ENCODE peak calls at places on chromosomes 2 and 18, in six cellular contexts. One of them, this sample, is unnamed.

GRCh38 chr18:43735570-43735969 is 458.3 kb upstream of the SYT4 start:
- DNase-seq in naive thymus-derived CD4-positive, alpha-beta T cell: no peak
- DNase-seq in PC-9: no peak
- DNase-seq in uterus: no peak
- DNase-seq in caudate nucleus: no peak
- DNase-seq in SJSA1: no peak
- DNase-seq in this sample: no peak

GRCh38 chr18:22337311-22337710 is 80.4 kb downstream of the CTAGE1 start:
- DNase-seq in naive thymus-derived CD4-positive, alpha-beta T cell: no peak
- DNase-seq in SJSA1: no peak
- DNase-seq in PC-9: no peak
- DNase-seq in caudate nucleus: no peak
- DNase-seq in uterus: peak; percentile 55
- DNase-seq in this sample: no peak

GRCh38 chr18:77560334-77560970 is 310.8 kb downstream of the GALR1 start:
- DNase-seq in naive thymus-derived CD4-positive, alpha-beta T cell: no peak
- DNase-seq in SJSA1: peak; percentile 79
- DNase-seq in PC-9: no peak
- DNase-seq in caudate nucleus: no peak
- DNase-seq in uterus: no peak
- DNase-seq in this sample: no peak

GRCh38 chr18:79139206-79139605 is 70.0 kb downstream of the ATP9B start:
- DNase-seq in uterus: no peak
- DNase-seq in SJSA1: no peak
- DNase-seq in caudate nucleus: no peak
- DNase-seq in PC-9: no peak
- DNase-seq in naive thymus-derived CD4-positive, alpha-beta T cell: peak; percentile 24
- DNase-seq in this sample: peak; percentile 11

GRCh38 chr2:171811229-171811628 is 82.8 kb downstream of the SLC25A12 start:
- DNase-seq in naive thymus-derived CD4-positive, alpha-beta T cell: peak; percentile 20
- DNase-seq in caudate nucleus: no peak
- DNase-seq in PC-9: no peak
- DNase-seq in SJSA1: no peak
- DNase-seq in uterus: no peak
- DNase-seq in this sample: peak; percentile 3

GRCh38 chr2:170770304-170771048 is at the start of gene ERICH2:
- DNase-seq in SJSA1: peak; percentile 77
- DNase-seq in uterus: peak; percentile 80
- DNase-seq in caudate nucleus: peak; percentile 66
- DNase-seq in PC-9: peak; percentile 82
- DNase-seq in naive thymus-derived CD4-positive, alpha-beta T cell: peak; percentile 53
- DNase-seq in this sample: peak; percentile 48

GRCh38 chr2:107448160-107448559 is 378.5 kb upstream of the RGPD4 start:
- DNase-seq in caudate nucleus: no peak
- DNase-seq in SJSA1: no peak
- DNase-seq in naive thymus-derived CD4-positive, alpha-beta T cell: no peak
- DNase-seq in uterus: no peak
- DNase-seq in PC-9: no peak
- DNase-seq in this sample: no peak

GRCh38 chr18:59665057-59666007 is 31.9 kb downstream of the CCBE1 start:
- DNase-seq in PC-9: no peak
- DNase-seq in naive thymus-derived CD4-positive, alpha-beta T cell: no peak
- DNase-seq in SJSA1: no peak
- DNase-seq in caudate nucleus: no peak
- DNase-seq in uterus: no peak
- DNase-seq in this sample: no peak

GRCh38 chr2:95017836-95018235 is 7.7 kb upstream of the MAL start:
- DNase-seq in naive thymus-derived CD4-positive, alpha-beta T cell: no peak
- DNase-seq in PC-9: no peak
- DNase-seq in caudate nucleus: no peak
- DNase-seq in SJSA1: no peak
- DNase-seq in uterus: no peak
- DNase-seq in this sample: no peak

GRCh38 chr2:9846554-9846953 is 3.3 kb downstream of the TAF1B start:
- DNase-seq in naive thymus-derived CD4-positive, alpha-beta T cell: no peak
- DNase-seq in uterus: no peak
- DNase-seq in caudate nucleus: no peak
- DNase-seq in SJSA1: no peak
- DNase-seq in PC-9: peak; percentile 23
- DNase-seq in this sample: no peak

GRCh38 chr2:23944527-23944926 is 4.3 kb downstream of the UBXN2A start:
- DNase-seq in PC-9: no peak
- DNase-seq in SJSA1: no peak
- DNase-seq in uterus: no peak
- DNase-seq in caudate nucleus: no peak
- DNase-seq in naive thymus-derived CD4-positive, alpha-beta T cell: no peak
- DNase-seq in this sample: no peak

GRCh38 chr2:235990344-235990743 is 177.8 kb downstream of the GBX2 start:
- DNase-seq in naive thymus-derived CD4-positive, alpha-beta T cell: no peak
- DNase-seq in PC-9: no peak
- DNase-seq in uterus: no peak
- DNase-seq in SJSA1: no peak
- DNase-seq in caudate nucleus: no peak
- DNase-seq in this sample: no peak

GRCh38 chr2:162017233-162017632 is 56.8 kb downstream of the DPP4 start:
- DNase-seq in caudate nucleus: no peak
- DNase-seq in uterus: no peak
- DNase-seq in PC-9: no peak
- DNase-seq in SJSA1: no peak
- DNase-seq in naive thymus-derived CD4-positive, alpha-beta T cell: no peak
- DNase-seq in this sample: no peak

GRCh38 chr2:74746480-74746879 is 87.4 kb upstream of the HK2 start:
- DNase-seq in SJSA1: no peak
- DNase-seq in uterus: no peak
- DNase-seq in naive thymus-derived CD4-positive, alpha-beta T cell: no peak
- DNase-seq in PC-9: no peak
- DNase-seq in caudate nucleus: no peak
- DNase-seq in this sample: no peak

GRCh38 chr2:66729391-66729790 is 294.5 kb downstream of the MEIS1 start:
- DNase-seq in uterus: no peak
- DNase-seq in caudate nucleus: no peak
- DNase-seq in PC-9: no peak
- DNase-seq in naive thymus-derived CD4-positive, alpha-beta T cell: no peak
- DNase-seq in SJSA1: no peak
- DNase-seq in this sample: no peak

GRCh38 chr2:59998324-59998723 is 555.1 kb downstream of the BCL11A start:
- DNase-seq in naive thymus-derived CD4-positive, alpha-beta T cell: no peak
- DNase-seq in SJSA1: no peak
- DNase-seq in uterus: no peak
- DNase-seq in caudate nucleus: no peak
- DNase-seq in PC-9: no peak
- DNase-seq in this sample: no peak
- H3K27ac ChIP-seq in naive thymus-derived CD4-positive, alpha-beta T cell: no peak overlapping the region
- H3K27ac ChIP-seq in SJSA1: no peak overlapping the region
- H3K27ac ChIP-seq in uterus: no peak overlapping the region
- H3K27ac ChIP-seq in caudate nucleus: no peak overlapping the region
- H3K27ac ChIP-seq in PC-9: no peak overlapping the region
- H3K27ac ChIP-seq in this sample: no peak overlapping the region

GRCh38 chr2:27381577-27382181 is 1.1 kb upstream of the ZNF513 start:
- DNase-seq in uterus: no peak
- DNase-seq in caudate nucleus: no peak
- DNase-seq in PC-9: no peak
- DNase-seq in naive thymus-derived CD4-positive, alpha-beta T cell: no peak
- DNase-seq in SJSA1: no peak
- DNase-seq in this sample: no peak
- H3K27ac ChIP-seq in uterus: no peak overlapping the region
- H3K27ac ChIP-seq in caudate nucleus: no peak overlapping the region
- H3K27ac ChIP-seq in PC-9: no peak overlapping the region
- H3K27ac ChIP-seq in naive thymus-derived CD4-positive, alpha-beta T cell: peak overlapping the region; percentile 85
- H3K27ac ChIP-seq in SJSA1: no peak overlapping the region
- H3K27ac ChIP-seq in this sample: peak overlapping the region; percentile 78

GRCh38 chr2:237264480-237265219 is 149.3 kb downstream of the COL6A3 start:
- DNase-seq in SJSA1: peak; percentile 84
- DNase-seq in caudate nucleus: no peak
- DNase-seq in PC-9: no peak
- DNase-seq in naive thymus-derived CD4-positive, alpha-beta T cell: no peak
- DNase-seq in uterus: no peak
- DNase-seq in this sample: no peak

GRCh38 chr2:237260032-237260431 is 153.9 kb downstream of the COL6A3 start:
- DNase-seq in uterus: no peak
- DNase-seq in PC-9: no peak
- DNase-seq in naive thymus-derived CD4-positive, alpha-beta T cell: no peak
- DNase-seq in caudate nucleus: no peak
- DNase-seq in SJSA1: no peak
- DNase-seq in this sample: no peak

GRCh38 chr2:237258146-237258545 is 155.8 kb downstream of the COL6A3 start:
- DNase-seq in PC-9: no peak
- DNase-seq in SJSA1: peak; percentile 59
- DNase-seq in uterus: no peak
- DNase-seq in naive thymus-derived CD4-positive, alpha-beta T cell: no peak
- DNase-seq in caudate nucleus: no peak
- DNase-seq in this sample: no peak

GRCh38 chr2:237259201-237259600 is 154.8 kb downstream of the COL6A3 start:
- DNase-seq in PC-9: no peak
- DNase-seq in naive thymus-derived CD4-positive, alpha-beta T cell: no peak
- DNase-seq in uterus: no peak
- DNase-seq in SJSA1: no peak
- DNase-seq in caudate nucleus: no peak
- DNase-seq in this sample: no peak

GRCh38 chr2:237262838-237263771 is 150.9 kb downstream of the COL6A3 start:
- DNase-seq in uterus: no peak
- DNase-seq in naive thymus-derived CD4-positive, alpha-beta T cell: no peak
- DNase-seq in PC-9: no peak
- DNase-seq in caudate nucleus: no peak
- DNase-seq in SJSA1: no peak
- DNase-seq in this sample: no peak
- H3K27ac ChIP-seq in uterus: peak overlapping the region; percentile 16
- H3K27ac ChIP-seq in naive thymus-derived CD4-positive, alpha-beta T cell: no peak overlapping the region
- H3K27ac ChIP-seq in PC-9: no peak overlapping the region
- H3K27ac ChIP-seq in caudate nucleus: no peak overlapping the region
- H3K27ac ChIP-seq in SJSA1: no peak overlapping the region
- H3K27ac ChIP-seq in this sample: no peak overlapping the region

GRCh38 chr2:36358317-36358659 is 2.7 kb downstream of the CRIM1 start:
- DNase-seq in caudate nucleus: no peak
- DNase-seq in uterus: no peak
- DNase-seq in naive thymus-derived CD4-positive, alpha-beta T cell: no peak
- DNase-seq in SJSA1: no peak
- DNase-seq in PC-9: no peak
- DNase-seq in this sample: no peak
- H3K27ac ChIP-seq in caudate nucleus: peak overlapping the region; percentile 73
- H3K27ac ChIP-seq in uterus: peak overlapping the region; percentile 93
- H3K27ac ChIP-seq in naive thymus-derived CD4-positive, alpha-beta T cell: no peak overlapping the region
- H3K27ac ChIP-seq in SJSA1: peak overlapping the region; percentile 79
- H3K27ac ChIP-seq in PC-9: peak overlapping the region; percentile 60
- H3K27ac ChIP-seq in this sample: no peak overlapping the region

DNA sequence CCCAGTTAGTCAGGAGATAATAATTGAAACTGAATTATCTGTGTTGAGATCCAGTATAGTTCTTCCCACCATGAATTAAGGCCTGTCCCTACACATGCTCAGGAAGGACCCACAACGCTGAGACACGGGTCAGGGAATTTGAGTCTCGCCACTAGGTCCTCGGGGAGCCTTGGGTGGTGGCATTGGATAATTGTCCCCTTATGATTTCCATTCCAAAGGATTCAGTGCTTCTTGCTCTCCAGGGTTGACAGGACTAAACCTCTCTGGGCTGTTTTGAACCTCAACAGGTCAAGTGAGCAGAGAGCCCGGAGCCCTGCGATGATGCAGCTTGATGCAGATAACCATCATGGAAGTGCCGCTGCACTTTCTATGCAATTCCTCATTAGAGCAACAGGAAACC is 253.7 kb upstream of the PXDN start:
- DNase-seq in naive thymus-derived CD4-positive, alpha-beta T cell: no peak
- DNase-seq in uterus: no peak
- DNase-seq in SJSA1: no peak
- DNase-seq in caudate nucleus: no peak
- DNase-seq in PC-9: no peak
- DNase-seq in this sample: no peak
- H3K27ac ChIP-seq in naive thymus-derived CD4-positive, alpha-beta T cell: no peak overlapping the region
- H3K27ac ChIP-seq in uterus: no peak overlapping the region
- H3K27ac ChIP-seq in SJSA1: no peak overlapping the region
- H3K27ac ChIP-seq in caudate nucleus: no peak overlapping the region
- H3K27ac ChIP-seq in PC-9: no peak overlapping the region
- H3K27ac ChIP-seq in this sample: no peak overlapping the region

GRCh38 chr2:120111193-120111592 is 98.3 kb downstream of the EPB41L5 start:
- DNase-seq in caudate nucleus: no peak
- DNase-seq in PC-9: no peak
- DNase-seq in uterus: no peak
- DNase-seq in naive thymus-derived CD4-positive, alpha-beta T cell: no peak
- DNase-seq in SJSA1: no peak
- DNase-seq in this sample: no peak
- H3K27ac ChIP-seq in caudate nucleus: no peak overlapping the region
- H3K27ac ChIP-seq in PC-9: no peak overlapping the region
- H3K27ac ChIP-seq in uterus: no peak overlapping the region
- H3K27ac ChIP-seq in naive thymus-derived CD4-positive, alpha-beta T cell: no peak overlapping the region
- H3K27ac ChIP-seq in SJSA1: no peak overlapping the region
- H3K27ac ChIP-seq in this sample: no peak overlapping the region

GRCh38 chr18:8121091-8121490 is 488.1 kb upstream of the RAB12 start:
- DNase-seq in naive thymus-derived CD4-positive, alpha-beta T cell: no peak
- DNase-seq in PC-9: no peak
- DNase-seq in uterus: no peak
- DNase-seq in caudate nucleus: no peak
- DNase-seq in SJSA1: no peak
- DNase-seq in this sample: no peak

GRCh38 chr18:8121942-8122480 is 487.2 kb upstream of the RAB12 start:
- DNase-seq in PC-9: peak; percentile 71
- DNase-seq in uterus: no peak
- DNase-seq in naive thymus-derived CD4-positive, alpha-beta T cell: no peak
- DNase-seq in caudate nucleus: no peak
- DNase-seq in SJSA1: peak; percentile 52
- DNase-seq in this sample: no peak

GRCh38 chr18:8116346-8117007 is 492.8 kb upstream of the RAB12 start:
- DNase-seq in naive thymus-derived CD4-positive, alpha-beta T cell: no peak
- DNase-seq in SJSA1: no peak
- DNase-seq in caudate nucleus: no peak
- DNase-seq in uterus: no peak
- DNase-seq in PC-9: peak; percentile 42
- DNase-seq in this sample: no peak

GRCh38 chr18:8114480-8114879 is 494.8 kb upstream of the RAB12 start:
- DNase-seq in caudate nucleus: no peak
- DNase-seq in uterus: no peak
- DNase-seq in PC-9: no peak
- DNase-seq in naive thymus-derived CD4-positive, alpha-beta T cell: no peak
- DNase-seq in SJSA1: no peak
- DNase-seq in this sample: no peak

GRCh38 chr18:8117008-8117376 is 492.2 kb upstream of the RAB12 start:
- DNase-seq in caudate nucleus: no peak
- DNase-seq in PC-9: no peak
- DNase-seq in naive thymus-derived CD4-positive, alpha-beta T cell: no peak
- DNase-seq in SJSA1: no peak
- DNase-seq in uterus: no peak
- DNase-seq in this sample: no peak
- H3K27ac ChIP-seq in caudate nucleus: no peak overlapping the region
- H3K27ac ChIP-seq in PC-9: peak overlapping the region; percentile 90
- H3K27ac ChIP-seq in naive thymus-derived CD4-positive, alpha-beta T cell: no peak overlapping the region
- H3K27ac ChIP-seq in SJSA1: peak overlapping the region; percentile 7
- H3K27ac ChIP-seq in uterus: no peak overlapping the region
- H3K27ac ChIP-seq in this sample: no peak overlapping the region

DNA sequence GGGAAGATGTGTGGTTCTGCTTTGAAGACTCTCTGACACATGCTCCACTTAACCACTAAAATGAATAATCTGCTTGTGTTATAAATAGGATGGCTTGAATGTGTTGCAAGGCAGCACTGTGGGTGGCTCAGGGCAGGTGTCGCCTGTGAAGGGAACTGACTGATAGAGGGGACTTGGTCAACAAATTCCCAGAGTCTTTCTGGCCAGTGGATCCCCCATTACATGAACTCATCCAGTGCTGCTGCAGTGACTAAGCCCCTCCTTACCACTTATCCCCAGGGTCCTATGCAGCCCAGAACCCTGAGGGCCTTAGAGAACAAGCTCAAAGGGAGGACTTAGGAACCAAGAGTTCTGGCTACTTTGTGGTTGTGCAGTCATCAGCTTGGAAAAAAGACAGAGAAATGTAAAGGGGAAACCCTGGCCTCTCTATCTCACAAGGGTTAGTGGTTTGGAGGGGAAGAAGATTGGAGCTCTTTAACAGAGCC is 226.2 kb upstream of the TNP1 start:
- DNase-seq in caudate nucleus: no peak
- DNase-seq in PC-9: no peak
- DNase-seq in SJSA1: peak; percentile 87
- DNase-seq in uterus: no peak
- DNase-seq in naive thymus-derived CD4-positive, alpha-beta T cell: no peak
- DNase-seq in this sample: no peak
- H3K27ac ChIP-seq in caudate nucleus: no peak overlapping the region
- H3K27ac ChIP-seq in PC-9: no peak overlapping the region
- H3K27ac ChIP-seq in SJSA1: no peak overlapping the region
- H3K27ac ChIP-seq in uterus: no peak overlapping the region
- H3K27ac ChIP-seq in naive thymus-derived CD4-positive, alpha-beta T cell: no peak overlapping the region
- H3K27ac ChIP-seq in this sample: no peak overlapping the region